ENCODE peak calls at places on chromosome 2, in four cellular contexts. I is CD8-positive, alpha-beta T cell; T is AG04450; B is bronchial epithelial cell. A is an unnamed sample.

GRCh38 chr2:237732070-237732469 is 66.5 kb upstream of the RBM44 start:
- DNase-seq in I (no peak), T (no peak), B (no peak), A (no peak)

GRCh38 chr2:28810384-28811285 is at the start of gene SPDYA:
- DNase-seq in I (peak; percentile 74), T (no peak), B (peak; percentile 42), A (peak; percentile 71)

GRCh38 chr2:227472265-227473018 is 486 bp downstream of the AGFG1 start:
- DNase-seq in B (no peak), I (peak; percentile 43), T (no peak), A (peak; percentile 49)

GRCh38 chr2:226310081-226310625 is 489.5 kb downstream of the IRS1 start:
- DNase-seq in T (peak; percentile 32), I (no peak), B (no peak), A (no peak)

GRCh38 chr2:208025814-208026184 is 472 bp upstream of the PLEKHM3 start:
- DNase-seq in T (no peak), B (no peak), I (peak; percentile 28), A (no peak)

GRCh38 chr2:219126555-219126954 is 34.1 kb downstream of the NHEJ1 start:
- DNase-seq in B (peak; percentile 30), T (no peak), I (no peak), A (no peak)

GRCh38 chr2:223725494-223725893 is 111.9 kb downstream of the AP1S3 start:
- DNase-seq in T (peak; percentile 88), B (peak; percentile 95), I (no peak), A (no peak)

GRCh38 chr2:237724811-237725478 is 73.6 kb upstream of the RBM44 start:
- DNase-seq in B (no peak), I (no peak), T (no peak), A (no peak)

GRCh38 chr2:21277340-21277739 is 153.6 kb downstream of the TDRD15 start:
- DNase-seq in T (no peak), B (no peak), I (no peak), A (no peak)

GRCh38 chr2:32688511-32688910 is 60.7 kb downstream of the TTC27 start:
- DNase-seq in I (no peak), T (no peak), B (peak; percentile 89), A (no peak)

GRCh38 chr2:122389694-122390093 is 634.2 kb downstream of the TSN start:
- DNase-seq in I (no peak), T (no peak), B (no peak), A (no peak)

GRCh38 chr2:54966837-54967236 is 83.4 kb downstream of the RTN4 start:
- DNase-seq in B (no peak), T (no peak), I (no peak), A (no peak)

GRCh38 chr2:154692927-154693326 is 5.6 kb upstream of the KCNJ3 start:
- DNase-seq in T (no peak), B (peak; percentile 3), I (no peak), A (no peak)

GRCh38 chr2:241359481-241360045 is 3.5 kb downstream of the FARP2 start:
- DNase-seq in T (no peak), I (no peak), B (no peak), A (no peak)
- TF ChIP-seq CTCF in T (no peak), I (no peak), B (no peak), A (no peak)

GRCh38 chr2:112960230-112960825 is 17.5 kb upstream of the IL36G start:
- DNase-seq in B (no peak), T (no peak), I (no peak), A (no peak)
- TF ChIP-seq CTCF in B (peak; percentile 29), T (no peak), I (no peak), A (no peak)

GRCh38 chr2:47315490-47315889 is 87.5 kb upstream of the MSH2 start:
- DNase-seq in B (no peak), T (no peak), I (no peak), A (no peak)

GRCh38 chr2:47313141-47313691 is 89.7 kb upstream of the MSH2 start:
- DNase-seq in B (peak; percentile 88), I (no peak), T (no peak), A (no peak)

GRCh38 chr2:47311764-47312503 is 91.0 kb upstream of the MSH2 start:
- DNase-seq in I (no peak), T (no peak), B (no peak), A (no peak)

GRCh38 chr2:47312504-47312875 is 90.5 kb upstream of the MSH2 start:
- DNase-seq in I (no peak), T (no peak), B (peak; percentile 42), A (no peak)

DNA sequence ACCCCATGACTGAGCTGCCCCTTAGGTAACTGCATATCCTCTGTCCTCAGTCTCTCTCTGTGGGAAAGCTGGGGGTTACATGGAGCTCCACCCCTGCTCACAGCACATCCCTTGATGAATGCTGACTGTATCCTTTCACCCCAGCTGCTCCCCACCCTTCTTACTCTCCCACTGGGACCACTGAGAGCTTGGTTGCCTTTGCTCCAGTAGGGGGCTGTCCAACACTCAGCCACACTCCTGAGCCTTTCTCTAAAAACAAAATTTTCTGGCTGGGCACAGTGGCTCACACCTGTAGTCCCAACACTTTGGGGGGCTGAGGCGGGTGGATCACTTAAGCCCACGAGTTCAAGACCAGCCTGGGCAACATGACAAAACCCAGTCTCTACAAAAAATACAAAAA is 89.2 kb upstream of the MSH2 start:
- DNase-seq in T (no peak), I (no peak), B (no peak), A (no peak)
- TF ChIP-seq CTCF in T (peak; percentile 30), I (no peak), B (no peak), A (no peak)

GRCh38 chr2:29839306-29839705 is 82.1 kb downstream of the ALK start:
- DNase-seq in I (no peak), T (no peak), B (no peak), A (no peak)

GRCh38 chr2:29844713-29845320 is 76.6 kb downstream of the ALK start:
- DNase-seq in I (no peak), T (no peak), B (peak; percentile 5), A (no peak)

GRCh38 chr2:29837925-29838324 is 83.5 kb downstream of the ALK start:
- DNase-seq in T (no peak), I (no peak), B (no peak), A (no peak)

GRCh38 chr2:29841386-29842004 is 79.9 kb downstream of the ALK start:
- DNase-seq in I (no peak), T (peak; percentile 3), B (peak; percentile 42), A (no peak)
- TF ChIP-seq CTCF in I (peak; percentile 70), T (peak; percentile 99), B (peak; percentile 83), A (no peak)

DNA sequence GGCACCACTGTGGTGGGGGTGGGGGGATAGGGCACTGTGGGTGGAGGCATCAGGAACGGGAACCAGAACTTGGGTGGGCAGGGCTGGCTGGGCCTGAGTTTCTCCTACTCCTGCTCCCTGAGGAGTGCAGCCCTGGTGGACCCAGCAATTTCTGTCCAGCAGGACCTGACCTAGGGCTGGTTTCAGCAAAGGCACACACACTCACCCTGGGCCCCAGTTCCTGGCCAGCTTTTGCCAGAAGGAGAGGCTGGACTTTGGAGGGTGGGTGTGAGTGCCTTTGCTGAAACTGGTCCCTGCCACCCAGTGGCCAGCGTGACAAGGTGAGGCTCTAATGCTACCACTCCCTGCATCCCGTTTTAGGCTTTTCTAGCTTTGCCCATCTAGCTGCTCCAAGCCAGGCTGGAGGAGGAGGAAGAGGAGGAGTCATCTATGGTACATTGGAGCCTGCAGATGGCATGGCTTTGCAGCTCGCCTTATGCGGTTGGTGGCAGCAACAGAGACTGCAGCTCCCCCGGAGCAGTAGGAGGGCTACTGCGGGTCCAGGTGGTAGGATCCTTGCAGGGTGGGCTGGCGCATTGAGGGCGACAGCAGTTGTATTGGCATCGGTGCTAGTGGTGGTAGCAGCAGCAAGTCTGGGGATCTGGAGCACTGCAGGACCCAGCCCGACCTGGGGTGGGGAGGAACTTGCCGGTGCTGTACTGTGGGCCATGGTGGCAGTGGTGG is 40.4 kb upstream of the IMP4 start:
- DNase-seq in B (no peak), T (no peak), I (no peak), A (no peak)
- TF ChIP-seq CTCF in B (no peak), T (no peak), I (no peak), A (no peak)

DNA sequence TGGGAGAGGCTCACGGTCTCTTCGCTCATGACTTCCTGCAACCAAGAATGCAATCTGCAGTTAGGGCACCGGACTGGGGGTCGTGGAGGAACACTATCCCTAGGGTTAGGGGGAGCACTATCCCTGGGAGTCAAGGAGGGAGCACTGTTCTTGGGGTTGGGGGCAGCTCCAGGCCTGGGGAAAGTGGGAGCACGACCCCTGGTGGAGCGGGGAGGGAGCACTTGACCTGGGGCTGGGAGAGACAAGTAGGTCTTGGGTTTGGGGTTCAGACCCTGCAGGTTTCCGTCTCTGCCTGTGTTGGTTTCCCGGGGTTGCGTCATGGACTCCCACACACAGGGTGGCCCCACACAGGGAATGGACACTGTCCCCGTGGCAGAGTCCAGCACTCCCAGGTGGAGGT is 133.6 kb downstream of the TPO start:
- DNase-seq in B (no peak), I (no peak), T (no peak), A (no peak)
- TF ChIP-seq CTCF in B (peak; percentile 19), I (no peak), T (peak; percentile 33), A (no peak)

DNA sequence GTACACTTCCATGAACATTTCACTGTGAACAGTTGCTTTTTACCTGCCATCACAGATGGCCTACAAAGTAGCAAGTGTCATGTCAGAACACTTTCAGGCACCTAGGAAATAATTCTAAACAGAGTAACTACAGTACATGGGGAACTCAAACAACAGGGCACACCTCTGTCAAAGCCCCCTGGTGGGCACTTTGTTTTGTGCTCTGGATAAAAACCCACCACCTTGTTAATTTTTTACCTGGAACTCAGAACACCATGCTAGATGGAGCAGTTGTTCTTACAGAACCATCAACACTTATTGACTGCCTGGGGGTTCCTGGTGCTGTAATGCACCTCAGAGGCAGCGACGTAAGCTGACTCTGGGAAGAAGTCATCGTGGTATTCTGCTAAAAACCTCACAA is 2.3 kb downstream of the MSL3B start:
- DNase-seq in B (no peak), I (no peak), T (no peak), A (no peak)
- TF ChIP-seq CTCF in B (peak; percentile 12), I (no peak), T (peak; percentile 23), A (no peak)

GRCh38 chr2:210922419-210922818 is 366.0 kb downstream of the CPS1 start:
- DNase-seq in I (no peak), T (no peak), B (no peak), A (no peak)

GRCh38 chr2:210913461-210913860 is 357.1 kb downstream of the CPS1 start:
- DNase-seq in B (no peak), I (no peak), T (no peak), A (no peak)

GRCh38 chr2:210915912-210916311 is 359.5 kb downstream of the CPS1 start:
- DNase-seq in B (no peak), I (no peak), T (no peak), A (no peak)

GRCh38 chr2:210912779-210913178 is 356.4 kb downstream of the CPS1 start:
- DNase-seq in T (no peak), I (no peak), B (no peak), A (no peak)

DNA sequence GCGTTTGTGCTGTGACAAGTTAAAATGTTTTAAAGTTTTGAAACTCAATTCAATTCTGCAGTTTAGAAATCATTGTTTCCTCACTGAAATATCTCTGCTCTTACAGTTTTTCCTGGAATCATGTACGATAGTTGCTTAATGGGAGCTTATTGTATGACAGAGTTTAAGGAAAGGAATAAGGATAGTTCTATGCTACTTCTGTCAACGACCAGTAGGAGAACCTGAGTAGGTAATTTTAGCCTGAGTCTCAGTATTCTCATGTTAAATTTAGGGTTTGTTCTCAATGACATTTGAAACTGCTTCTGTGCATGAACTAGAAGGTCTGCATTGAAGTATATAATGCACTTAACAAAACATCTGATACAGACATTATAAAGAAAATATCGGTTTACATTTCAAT is 361.1 kb downstream of the CPS1 start:
- DNase-seq in B (no peak), T (no peak), I (no peak), A (no peak)
- TF ChIP-seq CTCF in B (no peak), T (no peak), I (no peak), A (no peak)

GRCh38 chr2:166419616-166419934 is 43.8 kb upstream of the SCN9A start:
- DNase-seq in T (peak; percentile 21), I (no peak), B (peak; percentile 50), A (no peak)
- TF ChIP-seq CTCF in T (peak; percentile 65), I (no peak), B (peak; percentile 35), A (no peak)